ENCODE peak calls at places on chromosome 15, in five cellular contexts. E is PC-9, A is colonic mucosa, H is mammary epithelial cell, S is left ventricle myocardium inferior. I is an unnamed sample. For H3K4me1, the result is how much of the 10 kb centered on the place peaks cover.

GRCh38 chr15:70127288-70127746 is 29.6 kb upstream of the TLE3 start:
- DNase-seq in A (no peak), E (peak), H (peak), S (peak), I (no peak)

GRCh38 chr15:69597061-69597592 is 144.5 kb downstream of the RPLP1 start:
- DNase-seq in S (no peak), H (no peak), E (no peak), A (no peak), I (no peak)

GRCh38 chr15:49918106-49918505 is 200.9 kb downstream of the ATP8B4 start:
- DNase-seq in E (no peak), A (no peak), S (no peak), H (peak), I (no peak)

GRCh38 chr15:83379574-83379973 is 67.6 kb upstream of the SH3GL3 start:
- DNase-seq in S (no peak), A (no peak), H (peak), E (peak), I (no peak)

GRCh38 chr15:78438595-78439285 is 724 bp downstream of the IREB2 start:
- DNase-seq in A (no peak), S (no peak), H (peak), E (no peak), I (no peak)

GRCh38 chr15:90594297-90594696 is 64.6 kb downstream of the CRTC3 start:
- DNase-seq in H (no peak), E (peak), A (peak), S (peak), I (peak)

GRCh38 chr15:75215107-75216004 is 13.7 kb downstream of the C15orf39 start:
- DNase-seq in E (peak), S (no peak), A (no peak), H (no peak), I (no peak)

GRCh38 chr15:78739996-78740903 is 71.0 kb downstream of the ADAMTS7 start:
- DNase-seq in H (peak), S (no peak), A (peak), E (peak), I (peak)

GRCh38 chr15:88835119-88835518 is 31.9 kb downstream of the ACAN start:
- DNase-seq in A (no peak), S (no peak), E (no peak), H (peak), I (no peak)

GRCh38 chr15:78353093-78353492 is 12.9 kb downstream of the CRABP1 start:
- DNase-seq in S (no peak), A (no peak), H (no peak), E (no peak), I (no peak)

GRCh38 chr15:55277116-55277564 is 12.5 kb downstream of the RAB27A start:
- DNase-seq in H (no peak), E (no peak), S (no peak), A (no peak), I (no peak)

GRCh38 chr15:59689626-59690236 is 611 bp upstream of the BNIP2 start:
- DNase-seq in H (peak), E (peak), A (peak), S (peak), I (peak)

GRCh38 chr15:69145694-69146492 is 14.5 kb upstream of the GLCE start:
- DNase-seq in A (no peak), H (no peak), S (no peak), E (no peak), I (no peak)

GRCh38 chr15:73956276-73957086 is 30.2 kb downstream of the LOXL1 start:
- DNase-seq in H (peak), E (peak), S (no peak), A (no peak), I (no peak)

GRCh38 chr15:45130291-45131000 is 652 bp downstream of the DUOX1 start:
- DNase-seq in S (no peak), A (no peak), H (no peak), E (no peak), I (no peak)

GRCh38 chr15:80609111-80609510 is 86.0 kb upstream of the ABHD17C start:
- DNase-seq in E (no peak), A (no peak), S (no peak), H (no peak), I (peak)

GRCh38 chr15:29518442-29518841 is 248.8 kb upstream of the NSMCE3 start:
- DNase-seq in H (no peak), E (no peak), S (peak), A (no peak), I (no peak)

GRCh38 chr15:78338756-78339155 is 1.4 kb upstream of the CRABP1 start:
- DNase-seq in S (no peak), E (no peak), A (no peak), H (no peak), I (no peak)

GRCh38 chr15:84823580-84823878 is 6.4 kb downstream of the ALPK3 start:
- DNase-seq in H (no peak), S (no peak), E (no peak), A (no peak), I (no peak)
- TF ChIP-seq CTCF in H (no peak), S (no peak), E (no peak), A (no peak), I (no peak)

DNA sequence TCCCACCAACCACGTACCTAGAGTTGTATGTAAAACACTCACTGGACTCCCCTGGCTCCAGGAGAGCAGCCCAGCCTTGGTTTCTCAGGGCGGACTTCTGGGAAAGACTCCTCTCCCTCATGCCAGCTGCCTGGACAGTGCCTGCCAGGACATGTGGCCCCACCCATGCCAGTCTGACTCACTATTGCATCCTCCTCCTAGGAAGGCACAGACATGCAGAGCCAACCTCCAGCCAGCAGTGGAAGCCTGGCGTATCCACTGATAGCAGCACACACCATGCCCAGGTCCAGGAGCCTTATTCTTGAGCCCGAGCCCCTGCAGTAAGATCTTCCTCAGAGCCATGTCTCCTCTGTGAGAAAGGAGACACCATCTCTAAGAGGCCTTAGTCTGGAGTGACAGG is 8.6 kb downstream of the PKM start:
- DNase-seq in H (peak), A (no peak), E (peak), S (peak), I (no peak)
- H3K4me1 ChIP-seq in H (half or more), A (under half), E (under half), S (half or more), I (under half)

GRCh38 chr15:33135355-33135781 is 59.1 kb downstream of the FMN1 start:
- DNase-seq in E (no peak), S (no peak), H (no peak), A (no peak), I (no peak)

GRCh38 chr15:33138000-33138399 is 56.5 kb downstream of the FMN1 start:
- DNase-seq in S (no peak), H (no peak), E (no peak), A (no peak), I (no peak)

GRCh38 chr15:33137101-33137500 is 57.4 kb downstream of the FMN1 start:
- DNase-seq in E (no peak), A (no peak), H (no peak), S (no peak), I (no peak)

GRCh38 chr15:33131880-33132279 is 62.6 kb downstream of the FMN1 start:
- DNase-seq in S (no peak), E (no peak), H (peak), A (no peak), I (no peak)

DNA sequence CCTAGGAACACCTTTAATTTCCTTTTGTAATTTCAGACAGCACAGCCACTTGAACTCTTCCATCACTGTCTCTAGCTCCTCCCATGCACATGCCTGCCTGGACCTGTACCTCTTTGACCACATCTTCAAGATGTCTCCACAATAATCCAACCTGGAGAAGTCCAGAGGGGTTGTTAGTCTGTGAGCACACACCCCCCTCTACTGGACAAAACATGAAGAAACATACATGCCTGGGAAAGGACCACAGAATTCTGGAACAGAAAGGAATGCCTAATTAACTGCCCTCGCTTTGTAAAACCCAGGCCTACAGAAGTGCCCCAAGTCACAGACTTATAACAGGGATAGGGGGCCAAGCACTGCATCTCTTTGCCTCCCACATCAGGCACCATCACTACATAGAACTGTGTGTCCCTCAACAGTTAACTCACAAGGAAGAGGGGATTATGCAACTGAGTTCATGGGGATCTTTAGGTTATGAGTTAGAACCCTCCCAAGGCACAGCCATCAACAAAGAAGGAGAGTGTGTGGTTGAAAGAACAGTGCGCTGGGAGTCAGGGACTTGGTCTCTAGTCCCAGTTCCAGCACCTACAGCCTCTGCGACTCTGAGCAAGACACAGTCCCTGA is 61.7 kb downstream of the FMN1 start:
- DNase-seq in H (peak), E (peak), A (peak), S (no peak), I (no peak)
- TF ChIP-seq CTCF in H (peak), E (peak), A (peak), S (peak), I (no peak)

DNA sequence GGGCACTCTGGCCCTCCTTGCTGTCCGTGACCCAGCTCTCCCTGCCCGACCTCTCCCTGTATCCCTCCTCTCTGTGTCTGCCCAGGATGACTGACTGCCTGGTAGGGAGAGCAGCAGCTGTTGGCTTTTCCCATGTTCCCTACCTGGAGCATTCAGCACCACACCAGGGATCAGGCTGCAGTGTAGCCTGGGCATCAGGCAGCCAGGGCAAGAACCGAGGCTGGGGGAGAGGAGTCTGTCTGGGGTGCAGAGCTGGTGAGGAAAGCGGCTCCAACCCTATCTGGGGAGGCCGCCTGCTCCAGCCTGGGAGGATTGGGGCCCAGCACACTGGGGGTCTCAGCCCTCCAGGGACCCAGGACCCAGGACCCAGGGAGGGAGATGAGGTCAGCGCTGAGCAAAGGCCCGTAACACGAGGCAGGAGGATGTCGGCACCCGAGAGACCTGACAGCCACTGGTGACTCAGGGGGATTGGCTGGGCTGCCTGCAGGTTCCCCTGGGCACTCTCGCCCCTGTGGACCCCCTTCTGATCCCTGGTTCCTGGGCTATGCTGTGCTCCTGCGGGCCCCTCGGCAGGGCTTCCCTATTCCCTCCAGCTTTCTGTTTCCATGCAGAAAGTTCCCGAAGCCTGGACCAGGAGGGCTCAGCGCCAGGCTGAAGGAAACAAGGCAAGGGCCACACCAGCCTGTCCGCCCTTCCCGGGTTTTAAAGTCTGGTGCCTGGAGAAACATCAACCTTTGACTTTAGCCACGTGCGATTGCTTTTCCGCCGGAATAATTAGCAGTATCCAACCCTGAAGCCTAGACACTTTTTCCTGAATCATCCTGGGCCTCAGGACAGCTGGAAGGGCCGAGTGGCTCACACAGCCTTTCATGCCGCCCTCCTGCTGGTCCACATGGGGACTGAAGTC is 128.2 kb upstream of the MEF2A start:
- DNase-seq in S (no peak), A (peak), H (no peak), E (no peak), I (peak)
- H3K4me1 ChIP-seq in S (half or more), A (under half), H (under half), E (under half), I (under half)

GRCh38 chr15:84716036-84716732 is at the start of gene SEC11A:
- DNase-seq in E (peak), S (peak), H (peak), A (peak), I (peak)
- TF ChIP-seq CTCF in E (no peak), S (no peak), H (no peak), A (no peak), I (no peak)